ENCODE peak calls at places on chromosome 3, in eight cellular contexts. A is choroid plexus epithelial cell, N is BE2C, I is RWPE2, H is heart right ventricle, O is dorsolateral prefrontal cortex, C is ovary, W is left ventricle myocardium inferior. M is an unnamed sample.

GRCh38 chr3:132569153-132569552 is 27.9 kb upstream of the ACKR4 start:
- DNase-seq in A (no peak), N (no peak), I (no peak), H (no peak), O (no peak), C (no peak), W (no peak), M (no peak)

GRCh38 chr3:33799202-33799551 is 747 bp downstream of the PDCD6IP start:
- DNase-seq in A (no peak), N (no peak), I (no peak), H (no peak), O (no peak), C (no peak), W (no peak), M (no peak)

GRCh38 chr3:46481636-46482035 is 16.1 kb upstream of the RTP3 start:
- DNase-seq in A (no peak), N (no peak), I (no peak), H (no peak), O (no peak), C (no peak), W (no peak), M (no peak)

GRCh38 chr3:89025185-89025584 is 82.2 kb upstream of the EPHA3 start:
- DNase-seq in A (peak; percentile 54), N (no peak), I (no peak), H (no peak), O (no peak), C (no peak), W (no peak), M (no peak)

GRCh38 chr3:86961297-86961696 is 29.7 kb downstream of the VGLL3 start:
- DNase-seq in A (peak; percentile 64), N (no peak), I (no peak), H (no peak), O (no peak), C (no peak), W (no peak), M (no peak)

GRCh38 chr3:124351430-124352142 is 359.7 kb upstream of the ROPN1 start:
- DNase-seq in A (peak; percentile 86), N (peak; percentile 67), I (no peak), H (peak; percentile 52), O (no peak), C (no peak), W (no peak), M (peak; percentile 31)

GRCh38 chr3:46693897-46694235 is 387 bp upstream of the ALS2CL start:
- DNase-seq in A (no peak), N (no peak), I (no peak), H (no peak), O (no peak), C (no peak), W (no peak), M (no peak)

GRCh38 chr3:71341721-71342120 is 241.8 kb downstream of the FOXP1 start:
- DNase-seq in A (peak; percentile 79), N (no peak), I (no peak), H (no peak), O (no peak), C (no peak), W (no peak), M (peak; percentile 22)

GRCh38 chr3:148262980-148263379 is 434.7 kb upstream of the AGTR1 start:
- DNase-seq in A (no peak), N (no peak), I (no peak), H (no peak), O (no peak), C (no peak), W (no peak), M (no peak)

GRCh38 chr3:15654891-15655290 is 53.3 kb downstream of the BTD start:
- DNase-seq in A (no peak), N (no peak), I (no peak), H (no peak), O (no peak), C (no peak), W (no peak), M (no peak)

GRCh38 chr3:55059027-55059629 is 131.3 kb upstream of the LRTM1 start:
- DNase-seq in A (peak; percentile 40), N (no peak), I (no peak), H (no peak), O (no peak), C (no peak), W (no peak), M (no peak)

GRCh38 chr3:37896775-37897174 is 35.1 kb downstream of the CTDSPL start:
- DNase-seq in A (no peak), N (no peak), I (no peak), H (no peak), O (no peak), C (no peak), W (no peak), M (no peak)

GRCh38 chr3:100297784-100298183 is 36.8 kb upstream of the NIT2 start:
- DNase-seq in A (no peak), N (no peak), I (no peak), H (no peak), O (no peak), C (no peak), W (no peak), M (no peak)

GRCh38 chr3:129082026-129082425 is 21.4 kb downstream of the GP9 start:
- DNase-seq in A (no peak), N (no peak), I (no peak), H (no peak), O (no peak), C (no peak), W (no peak), M (no peak)

GRCh38 chr3:183291511-183292031 is 38.5 kb downstream of the B3GNT5 start:
- DNase-seq in A (peak; percentile 88), N (no peak), I (no peak), H (no peak), O (no peak), C (no peak), W (no peak), M (no peak)

GRCh38 chr3:11185564-11186317 is 31.4 kb downstream of the HRH1 start:
- DNase-seq in A (peak; percentile 88), N (no peak), I (peak; percentile 96), H (peak; percentile 84), O (no peak), C (peak; percentile 76), W (peak; percentile 72), M (peak; percentile 96)

GRCh38 chr3:155912574-155913190 is 42.2 kb downstream of the GMPS start:
- DNase-seq in A (peak; percentile 69), N (no peak), I (no peak), H (no peak), O (no peak), C (no peak), W (no peak), M (no peak)

GRCh38 chr3:185606191-185606590 is 20.1 kb downstream of the SENP2 start:
- DNase-seq in A (no peak), N (no peak), I (no peak), H (no peak), O (no peak), C (no peak), W (no peak), M (no peak)

GRCh38 chr3:55416381-55416821 is 70.7 kb downstream of the WNT5A start:
- DNase-seq in A (peak; percentile 84), N (no peak), I (peak; percentile 80), H (no peak), O (no peak), C (no peak), W (no peak), M (peak; percentile 94)

GRCh38 chr3:36302626-36303025 is 77.7 kb upstream of the STAC start:
- DNase-seq in A (no peak), N (no peak), I (no peak), H (no peak), O (no peak), C (no peak), W (no peak), M (no peak)

GRCh38 chr3:179671709-179672337 is 19.0 kb downstream of the USP13 start:
- DNase-seq in A (peak; percentile 97), N (no peak), I (no peak), H (peak; percentile 40), O (no peak), C (no peak), W (no peak), M (no peak)

DNA sequence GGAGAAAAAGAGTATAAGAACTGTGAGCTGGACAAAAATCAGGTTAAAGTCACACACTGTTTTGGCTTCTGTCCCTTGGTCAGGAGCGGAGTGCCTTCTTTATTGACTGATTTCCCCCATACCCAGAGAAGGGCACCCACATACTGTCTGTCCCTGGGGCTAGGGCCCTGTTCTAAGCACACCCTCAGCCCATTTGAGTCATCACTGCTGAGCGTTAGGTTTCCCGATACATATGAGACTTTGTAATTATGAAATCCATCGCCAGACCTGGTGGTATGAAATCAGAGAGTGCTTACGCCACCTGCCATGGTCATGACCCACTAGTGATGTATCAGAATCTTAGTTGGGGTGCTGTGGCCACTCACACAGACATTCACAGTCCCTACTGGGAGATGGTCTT is 96.8 kb downstream of the CHDH start:
- DNase-seq in A (no peak), N (no peak), I (no peak), H (no peak), O (no peak), C (no peak), W (no peak), M (no peak)
- H3K4me3 ChIP-seq in A (no peak overlapping the region), N (no peak overlapping the region), I (no peak overlapping the region), H (no peak overlapping the region), O (no peak overlapping the region), C (no peak overlapping the region), W (no peak overlapping the region), M (no peak overlapping the region)

GRCh38 chr3:64475037-64475436 is 212.8 kb downstream of the ADAMTS9 start:
- DNase-seq in A (no peak), N (no peak), I (no peak), H (no peak), O (no peak), C (no peak), W (no peak), M (no peak)
- TF ChIP-seq CTCF in A (peak; percentile 23), N (peak; percentile 35), I (no peak), H (no peak), O (no peak), C (no peak), W (no peak), M (no peak)

DNA sequence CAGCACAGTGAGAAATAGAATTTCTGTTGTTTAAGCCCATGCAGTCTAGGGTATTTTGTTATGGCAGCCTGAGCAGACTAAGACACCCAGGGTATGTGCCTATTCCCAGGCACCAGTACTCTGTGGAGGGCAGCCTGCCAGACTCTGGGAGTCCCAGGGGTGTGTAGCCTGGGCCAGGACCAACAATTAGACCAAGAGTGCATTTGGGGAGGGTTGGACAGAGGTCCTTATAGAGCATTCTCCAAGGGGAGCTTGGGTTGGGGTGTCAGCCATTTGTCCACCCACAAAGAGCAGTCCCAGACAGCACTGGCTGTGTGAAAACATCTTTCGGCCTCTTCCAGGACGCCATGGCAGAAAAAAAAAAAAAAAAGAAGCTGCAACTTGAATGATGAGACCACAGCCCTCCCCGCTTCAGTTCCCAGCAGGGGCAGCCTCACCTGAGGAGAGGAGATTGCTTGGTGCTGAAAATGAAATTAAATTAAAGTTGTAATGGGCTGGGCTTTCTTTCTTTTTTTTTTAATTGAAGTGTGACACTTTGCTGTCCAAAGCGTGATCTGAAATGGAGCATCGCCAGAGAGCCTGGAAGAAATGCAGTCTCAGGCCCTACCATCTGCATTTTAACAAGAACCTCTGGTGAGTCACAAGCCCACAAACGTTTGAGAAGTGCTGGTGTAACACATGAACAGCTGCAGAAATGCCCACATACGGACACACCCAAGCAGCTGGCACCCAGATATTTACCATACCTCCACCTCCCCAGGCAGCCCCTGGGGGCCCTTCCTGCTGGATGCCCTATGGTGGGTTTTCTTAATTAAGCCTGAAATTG is 21.3 kb upstream of the CAV3 start:
- DNase-seq in A (peak; percentile 13), N (no peak), I (no peak), H (no peak), O (no peak), C (no peak), W (no peak), M (peak; percentile 61)
- H3K4me3 ChIP-seq in A (no peak overlapping the region), N (no peak overlapping the region), I (no peak overlapping the region), H (no peak overlapping the region), O (no peak overlapping the region), C (no peak overlapping the region), W (no peak overlapping the region), M (no peak overlapping the region)

GRCh38 chr3:138946554-138947302 is at the start of the genes FOXL2 and FOXL2NB:
- DNase-seq in A (peak; percentile 70), N (no peak), I (no peak), H (no peak), O (no peak), C (peak; percentile 96), W (no peak), M (no peak)
- TF ChIP-seq CTCF in A (no peak), N (no peak), I (peak; percentile 14), H (no peak), O (no peak), C (peak; percentile 6), W (no peak), M (no peak)

M was measured in HFF-Myc.